ENCODE peak calls at places on chromosome X, in five cellular contexts. V, W, C, J and K are unnamed samples.

GRCh38 chrX:1507511-1508463 is 29.2 kb downstream of the P2RY8 start:
- DNase-seq in V (no peak), W (no peak), C (no peak), J (no peak), K (no peak)

GRCh38 chrX:131394384-131394783 is 105.3 kb upstream of the IGSF1 start:
- DNase-seq in V (no peak), W (no peak), C (no peak), J (peak), K (no peak)

GRCh38 chrX:136950206-136950605 is 69.7 kb upstream of the RBMX start:
- DNase-seq in V (no peak), W (no peak), C (no peak), J (no peak), K (no peak)

GRCh38 chrX:39396358-39396995 is 595.2 kb downstream of the MID1IP1 start:
- DNase-seq in V (no peak), W (no peak), C (no peak), J (no peak), K (no peak)

GRCh38 chrX:36957425-36958328 is 50.5 kb upstream of the FAM47C start:
- DNase-seq in V (peak), W (no peak), C (no peak), J (no peak), K (peak)

GRCh38 chrX:2512501-2512900 is 11.7 kb upstream of the DHRSX start:
- DNase-seq in V (no peak), W (no peak), C (no peak), J (no peak), K (no peak)

GRCh38 chrX:10017866-10018265 is 50.7 kb downstream of the CLDN34 start:
- DNase-seq in V (no peak), W (peak), C (no peak), J (peak), K (no peak)

GRCh38 chrX:40098264-40099045 is 697 bp upstream of the BCOR start:
- DNase-seq in V (peak), W (peak), C (peak), J (peak), K (peak)

GRCh38 chrX:111129949-111130348 is 34.0 kb downstream of the PAK3 start:
- DNase-seq in V (no peak), W (no peak), C (no peak), J (no peak), K (no peak)

GRCh38 chrX:103879339-103879738 is 47.3 kb upstream of the RAB9B start:
- DNase-seq in V (no peak), W (peak), C (no peak), J (peak), K (no peak)

GRCh38 chrX:133580630-133581029 is 165.3 kb upstream of the GPC4 start:
- DNase-seq in V (no peak), W (peak), C (no peak), J (no peak), K (no peak)

GRCh38 chrX:12779534-12779933 is 11.7 kb upstream of the PRPS2 start:
- DNase-seq in V (no peak), W (no peak), C (no peak), J (peak), K (no peak)

GRCh38 chrX:1178580-1179057 is 33.8 kb downstream of the CRLF2 start:
- DNase-seq in V (peak), W (no peak), C (no peak), J (no peak), K (no peak)

GRCh38 chrX:10395643-10396042 is 224.7 kb downstream of the MID1 start:
- DNase-seq in V (no peak), W (no peak), C (no peak), J (no peak), K (no peak)

GRCh38 chrX:153773218-153773611 is 7.6 kb upstream of the SRPK3 start:
- DNase-seq in V (no peak), W (no peak), C (no peak), J (no peak), K (no peak)

GRCh38 chrX:93422693-93423092 is 250.7 kb downstream of the NAP1L3 start:
- DNase-seq in V (no peak), W (no peak), C (no peak), J (no peak), K (peak)

GRCh38 chrX:37989304-37989703 is 17.0 kb upstream of the SYTL5 start:
- DNase-seq in V (no peak), W (no peak), C (no peak), J (no peak), K (no peak)

GRCh38 chrX:72238183-72238582 is 644 bp downstream of the ERCC6L start:
- DNase-seq in V (no peak), W (no peak), C (no peak), J (no peak), K (no peak)

GRCh38 chrX:19670854-19671620 is 155.7 kb upstream of the MAP3K15 start:
- DNase-seq in V (peak), W (peak), C (no peak), J (peak), K (peak)

GRCh38 chrX:48306175-48306574 is 50.3 kb downstream of the SSX3 start:
- DNase-seq in V (no peak), W (no peak), C (no peak), J (peak), K (no peak)

GRCh38 chrX:63761639-63762038 is 23.4 kb downstream of the ARHGEF9 start:
- DNase-seq in V (no peak), W (no peak), C (no peak), J (no peak), K (no peak)

GRCh38 chrX:9895225-9895912 is 71.8 kb upstream of the CLDN34 start:
- DNase-seq in V (no peak), W (no peak), C (no peak), J (no peak), K (no peak)

GRCh38 chrX:10904220-10904619 is 206.9 kb upstream of the HCCS start:
- DNase-seq in V (no peak), W (peak), C (no peak), J (peak), K (no peak)

GRCh38 chrX:97400492-97400891 is 516.8 kb downstream of the RPA4 start:
- DNase-seq in V (no peak), W (no peak), C (no peak), J (peak), K (no peak)

GRCh38 chrX:129649268-129650182 is 5.2 kb downstream of the APLN start:
- DNase-seq in V (peak), W (no peak), C (no peak), J (peak), K (no peak)

GRCh38 chrX:16487620-16488380 is 162.2 kb upstream of the S100G start:
- DNase-seq in V (no peak), W (peak), C (no peak), J (no peak), K (no peak)

GRCh38 chrX:54029543-54030143 is 14.6 kb downstream of the PHF8 start:
- DNase-seq in V (no peak), W (no peak), C (no peak), J (no peak), K (no peak)

GRCh38 chrX:110049096-110049495 is 46.2 kb downstream of the TMEM164 start:
- DNase-seq in V (no peak), W (no peak), C (no peak), J (no peak), K (no peak)

GRCh38 chrX:54633641-54634040 is 103.6 kb downstream of the GNL3L start:
- DNase-seq in V (no peak), W (peak), C (no peak), J (no peak), K (peak)

GRCh38 chrX:136806891-136807410 is 26.2 kb upstream of the ARHGEF6 start:
- DNase-seq in V (no peak), W (no peak), C (no peak), J (no peak), K (no peak)

GRCh38 chrX:115399306-115399705 is 109.8 kb downstream of the LUZP4 start:
- DNase-seq in V (no peak), W (no peak), C (no peak), J (no peak), K (no peak)

GRCh38 chrX:41300758-41301437 is 33.1 kb upstream of the DDX3X start:
- DNase-seq in V (no peak), W (peak), C (no peak), J (peak), K (no peak)

GRCh38 chrX:155745792-155746191 is 133.0 kb upstream of the TMLHE start:
- DNase-seq in V (no peak), W (peak), C (no peak), J (peak), K (no peak)

GRCh38 chrX:108353452-108353851 is 84.8 kb downstream of the COL4A6 start:
- DNase-seq in V (no peak), W (no peak), C (no peak), J (no peak), K (no peak)

GRCh38 chrX:115709039-115709438 is 148.1 kb downstream of the PLS3 start:
- DNase-seq in V (no peak), W (no peak), C (no peak), J (no peak), K (no peak)

GRCh38 chrX:154030715-154031305 is 11.1 kb upstream of the IRAK1 start:
- DNase-seq in V (no peak), W (no peak), C (no peak), J (no peak), K (no peak)

GRCh38 chrX:5730561-5730960 is 498.1 kb downstream of the NLGN4X start:
- DNase-seq in V (no peak), W (no peak), C (no peak), J (peak), K (no peak)

GRCh38 chrX:11137543-11138139 is 26.5 kb downstream of the HCCS start:
- DNase-seq in V (no peak), W (peak), C (no peak), J (peak), K (no peak)